ENCODE peak calls at places on chromosomes 4 and X, in six cellular contexts. One of them, this sample, is unnamed.

GRCh38 chrX:86195343-86195742 is 47.1 kb downstream of the DACH2 start:
- DNase-seq in adrenal gland: no peak
- DNase-seq in HCT116: no peak
- DNase-seq in mammary epithelial cell: no peak
- DNase-seq in coronary artery: no peak
- DNase-seq in hepatocyte: no peak
- DNase-seq in this sample: no peak

GRCh38 chr4:39043697-39044363 is 11.6 kb upstream of the TMEM156 start:
- DNase-seq in adrenal gland: no peak
- DNase-seq in HCT116: no peak
- DNase-seq in mammary epithelial cell: peak; percentile 26
- DNase-seq in coronary artery: no peak
- DNase-seq in hepatocyte: peak; percentile 14
- DNase-seq in this sample: peak; percentile 20

GRCh38 chr4:137707626-137708025 is 175.3 kb upstream of the PCDH18 start:
- DNase-seq in adrenal gland: no peak
- DNase-seq in HCT116: no peak
- DNase-seq in mammary epithelial cell: peak; percentile 1
- DNase-seq in coronary artery: no peak
- DNase-seq in hepatocyte: no peak
- DNase-seq in this sample: no peak

GRCh38 chr4:173332963-173333657 is 1.0 kb downstream of the HMGB2 start:
- DNase-seq in adrenal gland: no peak
- DNase-seq in HCT116: no peak
- DNase-seq in mammary epithelial cell: peak; percentile 55
- DNase-seq in coronary artery: no peak
- DNase-seq in hepatocyte: no peak
- DNase-seq in this sample: no peak

GRCh38 chrX:132490086-132490419 is 1.2 kb upstream of the MBNL3 start:
- DNase-seq in adrenal gland: peak; percentile 16
- DNase-seq in HCT116: no peak
- DNase-seq in mammary epithelial cell: peak; percentile 1
- DNase-seq in coronary artery: no peak
- DNase-seq in hepatocyte: no peak
- DNase-seq in this sample: no peak

GRCh38 chr4:149031399-149031798 is 589.2 kb upstream of the NR3C2 start:
- DNase-seq in adrenal gland: no peak
- DNase-seq in HCT116: peak; percentile 13
- DNase-seq in mammary epithelial cell: peak; percentile 11
- DNase-seq in coronary artery: no peak
- DNase-seq in hepatocyte: peak; percentile 52
- DNase-seq in this sample: peak; percentile 52

GRCh38 chr4:169791527-169792156 is 33.9 kb upstream of the HPF1 start:
- DNase-seq in adrenal gland: peak; percentile 33
- DNase-seq in HCT116: peak; percentile 85
- DNase-seq in mammary epithelial cell: peak; percentile 65
- DNase-seq in coronary artery: no peak
- DNase-seq in hepatocyte: peak; percentile 78
- DNase-seq in this sample: peak; percentile 89

GRCh38 chrX:133921764-133922389 is 63.5 kb downstream of the GPC3 start:
- DNase-seq in adrenal gland: no peak
- DNase-seq in HCT116: peak; percentile 50
- DNase-seq in mammary epithelial cell: peak; percentile 28
- DNase-seq in coronary artery: no peak
- DNase-seq in hepatocyte: peak; percentile 28
- DNase-seq in this sample: peak; percentile 22

GRCh38 chrX:57596109-57596870 is 4.5 kb downstream of the ZXDB start:
- DNase-seq in adrenal gland: no peak
- DNase-seq in HCT116: no peak
- DNase-seq in mammary epithelial cell: no peak
- DNase-seq in coronary artery: no peak
- DNase-seq in hepatocyte: no peak
- DNase-seq in this sample: no peak

GRCh38 chrX:115561605-115562491 is 874 bp downstream of the PLS3 start:
- DNase-seq in adrenal gland: peak; percentile 47
- DNase-seq in HCT116: no peak
- DNase-seq in mammary epithelial cell: peak; percentile 45
- DNase-seq in coronary artery: peak; percentile 82
- DNase-seq in hepatocyte: peak; percentile 80
- DNase-seq in this sample: peak; percentile 55

GRCh38 chrX:24148535-24149345 is 789 bp upstream of the ZFX start:
- DNase-seq in adrenal gland: peak; percentile 24
- DNase-seq in HCT116: no peak
- DNase-seq in mammary epithelial cell: no peak
- DNase-seq in coronary artery: no peak
- DNase-seq in hepatocyte: peak; percentile 50
- DNase-seq in this sample: peak; percentile 59

GRCh38 chr4:8599657-8600056 is 7.1 kb downstream of the CPZ start:
- DNase-seq in adrenal gland: peak; percentile 23
- DNase-seq in HCT116: peak; percentile 77
- DNase-seq in mammary epithelial cell: no peak
- DNase-seq in coronary artery: no peak
- DNase-seq in hepatocyte: no peak
- DNase-seq in this sample: peak; percentile 22

GRCh38 chrX:5176766-5177165 is 1051.9 kb downstream of the NLGN4X start:
- DNase-seq in adrenal gland: no peak
- DNase-seq in HCT116: no peak
- DNase-seq in mammary epithelial cell: no peak
- DNase-seq in coronary artery: no peak
- DNase-seq in hepatocyte: no peak
- DNase-seq in this sample: peak; percentile 10

GRCh38 chr4:143185253-143186107 is 763 bp downstream of the USP38 start:
- DNase-seq in adrenal gland: peak; percentile 40
- DNase-seq in HCT116: no peak
- DNase-seq in mammary epithelial cell: peak; percentile 48
- DNase-seq in coronary artery: peak; percentile 75
- DNase-seq in hepatocyte: peak; percentile 44
- DNase-seq in this sample: no peak

GRCh38 chr4:184400375-184400870 is 73.9 kb downstream of the IRF2 start:
- DNase-seq in adrenal gland: peak; percentile 82
- DNase-seq in HCT116: no peak
- DNase-seq in mammary epithelial cell: peak; percentile 92
- DNase-seq in coronary artery: no peak
- DNase-seq in hepatocyte: no peak
- DNase-seq in this sample: peak; percentile 58

GRCh38 chr4:6362896-6363295 is 93.2 kb downstream of the WFS1 start:
- DNase-seq in adrenal gland: no peak
- DNase-seq in HCT116: no peak
- DNase-seq in mammary epithelial cell: peak; percentile 18
- DNase-seq in coronary artery: no peak
- DNase-seq in hepatocyte: peak; percentile 65
- DNase-seq in this sample: peak; percentile 44

GRCh38 chr4:22906046-22906445 is 213.3 kb downstream of the GBA3 start:
- DNase-seq in adrenal gland: no peak
- DNase-seq in HCT116: no peak
- DNase-seq in mammary epithelial cell: no peak
- DNase-seq in coronary artery: no peak
- DNase-seq in hepatocyte: peak; percentile 13
- DNase-seq in this sample: no peak

GRCh38 chrX:69603566-69604194 is 12.2 kb upstream of the EDA start:
- DNase-seq in adrenal gland: no peak
- DNase-seq in HCT116: no peak
- DNase-seq in mammary epithelial cell: no peak
- DNase-seq in coronary artery: no peak
- DNase-seq in hepatocyte: peak; percentile 27
- DNase-seq in this sample: no peak

GRCh38 chr4:40897557-40898203 is 147.9 kb downstream of the NSUN7 start:
- DNase-seq in adrenal gland: peak; percentile 59
- DNase-seq in HCT116: peak; percentile 40
- DNase-seq in mammary epithelial cell: peak; percentile 23
- DNase-seq in coronary artery: no peak
- DNase-seq in hepatocyte: peak; percentile 80
- DNase-seq in this sample: peak; percentile 89

GRCh38 chrX:67408423-67409079 is 135.3 kb upstream of the AR start:
- DNase-seq in adrenal gland: no peak
- DNase-seq in HCT116: no peak
- DNase-seq in mammary epithelial cell: no peak
- DNase-seq in coronary artery: no peak
- DNase-seq in hepatocyte: no peak
- DNase-seq in this sample: no peak

GRCh38 chr4:86834901-86835300 is 14.3 kb downstream of the SLC10A6 start:
- DNase-seq in adrenal gland: no peak
- DNase-seq in HCT116: no peak
- DNase-seq in mammary epithelial cell: peak; percentile 57
- DNase-seq in coronary artery: no peak
- DNase-seq in hepatocyte: no peak
- DNase-seq in this sample: peak; percentile 19

GRCh38 chr4:69710580-69710979 is 49.8 kb downstream of the SULT1B1 start:
- DNase-seq in adrenal gland: no peak
- DNase-seq in HCT116: no peak
- DNase-seq in mammary epithelial cell: no peak
- DNase-seq in coronary artery: no peak
- DNase-seq in hepatocyte: no peak
- DNase-seq in this sample: no peak

GRCh38 chr4:12244949-12245348 is 816.3 kb upstream of the HS3ST1 start:
- DNase-seq in adrenal gland: no peak
- DNase-seq in HCT116: no peak
- DNase-seq in mammary epithelial cell: no peak
- DNase-seq in coronary artery: no peak
- DNase-seq in hepatocyte: no peak
- DNase-seq in this sample: no peak

GRCh38 chr4:87502580-87503238 is 26.5 kb downstream of the SPARCL1 start:
- DNase-seq in adrenal gland: no peak
- DNase-seq in HCT116: peak; percentile 27
- DNase-seq in mammary epithelial cell: peak; percentile 36
- DNase-seq in coronary artery: no peak
- DNase-seq in hepatocyte: no peak
- DNase-seq in this sample: peak; percentile 69

GRCh38 chrX:44997888-44998287 is 124.9 kb downstream of the KDM6A start:
- DNase-seq in adrenal gland: no peak
- DNase-seq in HCT116: no peak
- DNase-seq in mammary epithelial cell: no peak
- DNase-seq in coronary artery: no peak
- DNase-seq in hepatocyte: no peak
- DNase-seq in this sample: no peak

GRCh38 chr4:122525865-122526264 is 69.3 kb upstream of the IL2 start:
- DNase-seq in adrenal gland: no peak
- DNase-seq in HCT116: no peak
- DNase-seq in mammary epithelial cell: no peak
- DNase-seq in coronary artery: no peak
- DNase-seq in hepatocyte: peak; percentile 44
- DNase-seq in this sample: no peak

GRCh38 chr4:6768539-6768905 is 14.0 kb upstream of the KIAA0232 start:
- DNase-seq in adrenal gland: peak; percentile 60
- DNase-seq in HCT116: no peak
- DNase-seq in mammary epithelial cell: no peak
- DNase-seq in coronary artery: no peak
- DNase-seq in hepatocyte: no peak
- DNase-seq in this sample: no peak

GRCh38 chr4:152109585-152110509 is 349.0 kb upstream of the GATB start:
- DNase-seq in adrenal gland: no peak
- DNase-seq in HCT116: no peak
- DNase-seq in mammary epithelial cell: no peak
- DNase-seq in coronary artery: no peak
- DNase-seq in hepatocyte: no peak
- DNase-seq in this sample: peak; percentile 39

GRCh38 chr4:76600447-76600846 is 165.4 kb downstream of the SHROOM3 start:
- DNase-seq in adrenal gland: no peak
- DNase-seq in HCT116: no peak
- DNase-seq in mammary epithelial cell: no peak
- DNase-seq in coronary artery: no peak
- DNase-seq in hepatocyte: peak; percentile 40
- DNase-seq in this sample: no peak

GRCh38 chr4:92551616-92552015 is 247.8 kb downstream of the GRID2 start:
- DNase-seq in adrenal gland: no peak
- DNase-seq in HCT116: no peak
- DNase-seq in mammary epithelial cell: no peak
- DNase-seq in coronary artery: no peak
- DNase-seq in hepatocyte: no peak
- DNase-seq in this sample: no peak

GRCh38 chrX:24124227-24124799 is 25.2 kb upstream of the ZFX start:
- DNase-seq in adrenal gland: no peak
- DNase-seq in HCT116: no peak
- DNase-seq in mammary epithelial cell: no peak
- DNase-seq in coronary artery: no peak
- DNase-seq in hepatocyte: no peak
- DNase-seq in this sample: no peak

GRCh38 chr4:2689114-2689513 is 67.0 kb downstream of the TNIP2 start:
- DNase-seq in adrenal gland: no peak
- DNase-seq in HCT116: no peak
- DNase-seq in mammary epithelial cell: no peak
- DNase-seq in coronary artery: no peak
- DNase-seq in hepatocyte: no peak
- DNase-seq in this sample: no peak
- H3K27ac ChIP-seq in adrenal gland: no peak overlapping the region
- H3K27ac ChIP-seq in HCT116: no peak overlapping the region
- H3K27ac ChIP-seq in mammary epithelial cell: no peak overlapping the region
- H3K27ac ChIP-seq in coronary artery: no peak overlapping the region
- H3K27ac ChIP-seq in hepatocyte: no peak overlapping the region
- H3K27ac ChIP-seq in this sample: no peak overlapping the region

GRCh38 chrX:114097411-114097810 is 486.5 kb upstream of the HTR2C start:
- DNase-seq in adrenal gland: no peak
- DNase-seq in HCT116: no peak
- DNase-seq in mammary epithelial cell: no peak
- DNase-seq in coronary artery: no peak
- DNase-seq in hepatocyte: no peak
- DNase-seq in this sample: no peak
- H3K4me3 ChIP-seq in adrenal gland: no peak overlapping the region
- H3K4me3 ChIP-seq in HCT116: no peak overlapping the region
- H3K4me3 ChIP-seq in mammary epithelial cell: no peak overlapping the region
- H3K4me3 ChIP-seq in coronary artery: no peak overlapping the region
- H3K4me3 ChIP-seq in hepatocyte: no peak overlapping the region
- H3K4me3 ChIP-seq in this sample: no peak overlapping the region

GRCh38 chr4:111556861-111557260 is 588.4 kb upstream of the FAM241A start:
- DNase-seq in adrenal gland: no peak
- DNase-seq in HCT116: no peak
- DNase-seq in mammary epithelial cell: no peak
- DNase-seq in coronary artery: no peak
- DNase-seq in hepatocyte: no peak
- DNase-seq in this sample: no peak
- H3K27ac ChIP-seq in adrenal gland: no peak overlapping the region
- H3K27ac ChIP-seq in HCT116: no peak overlapping the region
- H3K27ac ChIP-seq in mammary epithelial cell: peak overlapping the region; percentile 16
- H3K27ac ChIP-seq in coronary artery: no peak overlapping the region
- H3K27ac ChIP-seq in hepatocyte: no peak overlapping the region
- H3K27ac ChIP-seq in this sample: no peak overlapping the region

DNA sequence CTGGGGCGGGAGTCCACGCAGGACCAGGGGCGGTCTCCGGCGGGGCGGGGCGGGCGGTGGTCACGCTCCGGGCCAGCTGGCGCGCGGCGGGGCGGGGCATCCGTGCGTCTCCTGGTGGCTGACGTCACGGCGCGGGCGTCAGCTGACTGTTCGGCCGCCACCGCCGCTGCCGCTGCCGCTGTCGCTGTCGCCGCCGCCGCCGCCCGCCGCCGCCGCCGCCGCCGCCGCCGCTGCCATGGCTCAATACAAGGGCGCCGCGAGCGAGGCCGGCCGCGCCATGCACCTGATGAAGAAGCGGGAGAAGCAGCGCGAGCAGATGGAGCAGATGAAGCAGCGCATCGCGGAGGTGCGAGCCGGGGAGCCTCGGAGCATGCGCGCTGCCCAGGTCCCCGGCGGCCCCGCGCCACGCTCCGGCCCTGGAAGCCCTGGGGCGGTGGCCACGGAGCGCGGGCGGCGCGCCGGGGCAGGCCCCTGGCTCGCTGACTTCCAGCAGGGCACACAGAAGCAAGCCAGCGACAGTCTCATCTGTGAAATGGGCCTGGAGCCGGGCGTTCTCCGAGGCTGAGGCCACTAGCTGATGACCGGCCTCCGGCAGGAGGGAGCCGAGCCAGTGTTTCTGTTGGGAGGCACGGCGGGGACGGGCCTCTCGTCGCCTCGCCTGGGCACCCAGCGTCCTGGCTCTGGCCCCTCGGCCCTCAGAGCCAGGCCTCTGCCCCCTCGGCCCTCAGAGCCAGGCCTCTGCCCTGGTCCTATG is at the start of gene FAM50A:
- DNase-seq in adrenal gland: peak; percentile 68
- DNase-seq in HCT116: no peak
- DNase-seq in mammary epithelial cell: no peak
- DNase-seq in coronary artery: peak; percentile 84
- DNase-seq in hepatocyte: peak; percentile 89
- DNase-seq in this sample: peak; percentile 75
- H3K4me3 ChIP-seq in adrenal gland: no peak within 1 kb of the TSS
- H3K4me3 ChIP-seq in HCT116: peak within 1 kb of the TSS; percentile 68
- H3K4me3 ChIP-seq in mammary epithelial cell: peak within 1 kb of the TSS; percentile 60
- H3K4me3 ChIP-seq in coronary artery: peak within 1 kb of the TSS; percentile 73
- H3K4me3 ChIP-seq in hepatocyte: peak within 1 kb of the TSS; percentile 36
- H3K4me3 ChIP-seq in this sample: peak within 1 kb of the TSS; percentile 61